ENCODE peak calls at places on chromosome 16, in four cellular contexts. One of them, this sample, is unnamed.

GRCh38 chr16:75591001-75591852 is 25.0 kb downstream of the GABARAPL2 start:
- ATAC-seq in CD8-positive, alpha-beta T cell: no peak
- ATAC-seq in left lung: peak
- ATAC-seq in heart left ventricle: peak
- ATAC-seq in this sample: peak

GRCh38 chr16:87855852-87856715 is 13.2 kb downstream of the SLC7A5 start:
- ATAC-seq in CD8-positive, alpha-beta T cell: no peak
- ATAC-seq in left lung: peak
- ATAC-seq in heart left ventricle: peak
- ATAC-seq in this sample: no peak

GRCh38 chr16:24540575-24541240 is 1.3 kb downstream of the RBBP6 start:
- ATAC-seq in CD8-positive, alpha-beta T cell: no peak
- ATAC-seq in left lung: peak
- ATAC-seq in heart left ventricle: no peak
- ATAC-seq in this sample: no peak

GRCh38 chr16:48958681-48959080 is 323.0 kb downstream of the CBLN1 start:
- ATAC-seq in CD8-positive, alpha-beta T cell: no peak
- ATAC-seq in left lung: no peak
- ATAC-seq in heart left ventricle: peak
- ATAC-seq in this sample: no peak

GRCh38 chr16:5336898-5337297 is 239.3 kb upstream of the EEF2KMT start:
- ATAC-seq in CD8-positive, alpha-beta T cell: no peak
- ATAC-seq in left lung: no peak
- ATAC-seq in heart left ventricle: no peak
- ATAC-seq in this sample: no peak

GRCh38 chr16:82882249-82882648 is 255.5 kb downstream of the CDH13 start:
- ATAC-seq in CD8-positive, alpha-beta T cell: no peak
- ATAC-seq in left lung: no peak
- ATAC-seq in heart left ventricle: peak
- ATAC-seq in this sample: no peak

GRCh38 chr16:74465851-74466685 is 44.8 kb upstream of the CLEC18B start:
- ATAC-seq in CD8-positive, alpha-beta T cell: no peak
- ATAC-seq in left lung: no peak
- ATAC-seq in heart left ventricle: no peak
- ATAC-seq in this sample: no peak

GRCh38 chr16:56332464-56333079 is 92.8 kb downstream of the AMFR start:
- ATAC-seq in CD8-positive, alpha-beta T cell: no peak
- ATAC-seq in left lung: peak
- ATAC-seq in heart left ventricle: peak
- ATAC-seq in this sample: no peak

GRCh38 chr16:30407794-30408534 is 558 bp downstream of the ZNF771 start:
- ATAC-seq in CD8-positive, alpha-beta T cell: no peak
- ATAC-seq in left lung: peak
- ATAC-seq in heart left ventricle: peak
- ATAC-seq in this sample: peak

GRCh38 chr16:49638696-49639629 is 216.9 kb downstream of the ZNF423 start:
- ATAC-seq in CD8-positive, alpha-beta T cell: no peak
- ATAC-seq in left lung: peak
- ATAC-seq in heart left ventricle: peak
- ATAC-seq in this sample: peak

GRCh38 chr16:81539009-81539820 is 94.6 kb downstream of the CMIP start:
- ATAC-seq in CD8-positive, alpha-beta T cell: no peak
- ATAC-seq in left lung: peak
- ATAC-seq in heart left ventricle: no peak
- ATAC-seq in this sample: no peak

GRCh38 chr16:19753815-19754643 is 36.0 kb downstream of the IQCK start:
- ATAC-seq in CD8-positive, alpha-beta T cell: no peak
- ATAC-seq in left lung: peak
- ATAC-seq in heart left ventricle: peak
- ATAC-seq in this sample: no peak

GRCh38 chr16:4344659-4345438 is 6.3 kb downstream of the PAM16 start:
- ATAC-seq in CD8-positive, alpha-beta T cell: no peak
- ATAC-seq in left lung: no peak
- ATAC-seq in heart left ventricle: no peak
- ATAC-seq in this sample: no peak

GRCh38 chr16:83939266-83939856 is 13.7 kb upstream of the OSGIN1 start:
- ATAC-seq in CD8-positive, alpha-beta T cell: no peak
- ATAC-seq in left lung: peak
- ATAC-seq in heart left ventricle: no peak
- ATAC-seq in this sample: no peak

GRCh38 chr16:28610595-28611270 is 889 bp upstream of the SULT1A1 start:
- ATAC-seq in CD8-positive, alpha-beta T cell: no peak
- ATAC-seq in left lung: no peak
- ATAC-seq in heart left ventricle: no peak
- ATAC-seq in this sample: no peak
- H3K4me3 ChIP-seq in CD8-positive, alpha-beta T cell: no peak
- H3K4me3 ChIP-seq in left lung: no peak
- H3K4me3 ChIP-seq in heart left ventricle: no peak
- H3K4me3 ChIP-seq in this sample: no peak

GRCh38 chr16:80526418-80527061 is 14.3 kb upstream of the DYNLRB2 start:
- ATAC-seq in CD8-positive, alpha-beta T cell: peak
- ATAC-seq in left lung: peak
- ATAC-seq in heart left ventricle: no peak
- ATAC-seq in this sample: peak

GRCh38 chr16:80530479-80530878 is 10.3 kb upstream of the DYNLRB2 start:
- ATAC-seq in CD8-positive, alpha-beta T cell: no peak
- ATAC-seq in left lung: no peak
- ATAC-seq in heart left ventricle: no peak
- ATAC-seq in this sample: no peak

GRCh38 chr16:80525420-80525819 is 15.4 kb upstream of the DYNLRB2 start:
- ATAC-seq in CD8-positive, alpha-beta T cell: no peak
- ATAC-seq in left lung: no peak
- ATAC-seq in heart left ventricle: no peak
- ATAC-seq in this sample: no peak

DNA sequence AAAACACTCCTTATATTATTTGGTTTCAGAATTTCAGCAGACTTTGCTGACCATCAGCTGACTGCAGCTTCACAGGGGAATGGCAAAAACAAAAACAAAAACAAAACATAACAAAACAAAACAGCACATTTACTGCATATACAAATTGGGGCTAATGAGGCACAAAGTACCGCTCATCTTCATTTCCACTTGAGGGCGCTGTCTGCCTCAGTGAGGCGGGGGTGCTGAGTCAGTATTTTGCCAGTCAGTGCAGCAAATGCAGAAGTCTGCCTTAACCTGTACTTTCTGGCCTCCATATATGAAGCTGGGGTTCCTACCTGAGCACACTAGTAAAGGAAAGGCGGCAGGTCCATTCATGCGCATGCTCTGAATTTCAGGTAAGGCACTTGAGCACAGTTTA is 13.5 kb upstream of the DYNLRB2 start:
- ATAC-seq in CD8-positive, alpha-beta T cell: peak
- ATAC-seq in left lung: peak
- ATAC-seq in heart left ventricle: no peak
- ATAC-seq in this sample: no peak
- TF ChIP-seq CTCF in CD8-positive, alpha-beta T cell: peak
- TF ChIP-seq CTCF in left lung: peak
- TF ChIP-seq CTCF in heart left ventricle: peak
- TF ChIP-seq CTCF in this sample: no peak

DNA sequence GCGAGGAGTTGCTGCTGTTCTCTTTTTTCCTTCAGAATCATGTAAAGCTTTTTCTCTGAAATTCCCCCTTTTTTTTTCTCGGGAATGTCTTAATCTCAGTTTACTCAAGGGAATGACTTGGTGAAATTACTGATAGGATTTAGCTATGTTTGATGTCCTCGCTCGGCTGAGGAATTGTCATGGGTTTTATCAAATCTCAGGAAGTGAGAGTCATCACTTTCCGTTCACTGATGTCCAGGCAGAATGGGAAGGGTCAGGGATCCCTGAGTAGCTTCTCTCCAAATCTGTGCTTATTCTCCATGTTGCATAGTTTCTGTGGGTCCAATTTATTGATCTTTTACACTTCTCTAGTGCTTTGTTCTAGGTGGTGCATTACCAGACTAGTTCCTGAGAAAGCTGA is 6.3 kb downstream of the IGSF6 start:
- ATAC-seq in CD8-positive, alpha-beta T cell: no peak
- ATAC-seq in left lung: no peak
- ATAC-seq in heart left ventricle: no peak
- ATAC-seq in this sample: no peak
- H3K4me3 ChIP-seq in CD8-positive, alpha-beta T cell: peak
- H3K4me3 ChIP-seq in left lung: peak
- H3K4me3 ChIP-seq in heart left ventricle: peak
- H3K4me3 ChIP-seq in this sample: no peak

DNA sequence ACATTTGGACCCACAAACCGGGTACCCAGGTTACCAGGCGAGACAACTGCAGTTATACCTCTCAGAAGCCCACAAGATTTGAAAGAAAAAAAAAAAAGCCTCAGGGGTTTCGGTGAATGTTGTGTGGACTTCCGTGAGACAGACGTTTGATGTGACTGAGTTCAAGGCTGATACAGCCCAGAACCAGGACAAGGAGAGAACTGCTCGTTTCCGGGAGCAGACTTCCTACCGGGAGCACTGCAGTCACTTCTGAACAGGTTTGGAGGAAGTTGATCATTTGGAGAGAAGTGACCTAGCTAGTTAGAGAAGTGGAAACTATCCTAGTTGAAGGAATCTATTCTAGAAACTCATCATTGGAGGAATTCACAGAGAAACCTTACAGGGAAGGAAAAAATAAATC is 847 bp downstream of the CKLF start:
- ATAC-seq in CD8-positive, alpha-beta T cell: no peak
- ATAC-seq in left lung: peak
- ATAC-seq in heart left ventricle: no peak
- ATAC-seq in this sample: no peak
- TF ChIP-seq CTCF in CD8-positive, alpha-beta T cell: no peak
- TF ChIP-seq CTCF in left lung: no peak
- TF ChIP-seq CTCF in heart left ventricle: no peak
- TF ChIP-seq CTCF in this sample: no peak

GRCh38 chr16:62038225-62038624 is 2.0 kb upstream of the CDH8 start:
- ATAC-seq in CD8-positive, alpha-beta T cell: no peak
- ATAC-seq in left lung: no peak
- ATAC-seq in heart left ventricle: no peak
- ATAC-seq in this sample: no peak

GRCh38 chr16:62036101-62036806 is at the start of gene CDH8:
- ATAC-seq in CD8-positive, alpha-beta T cell: no peak
- ATAC-seq in left lung: peak
- ATAC-seq in heart left ventricle: peak
- ATAC-seq in this sample: no peak

GRCh38 chr16:62035115-62036092 is 834 bp downstream of the CDH8 start:
- ATAC-seq in CD8-positive, alpha-beta T cell: no peak
- ATAC-seq in left lung: peak
- ATAC-seq in heart left ventricle: peak
- ATAC-seq in this sample: peak

GRCh38 chr16:62038646-62039045 is 2.4 kb upstream of the CDH8 start:
- ATAC-seq in CD8-positive, alpha-beta T cell: no peak
- ATAC-seq in left lung: no peak
- ATAC-seq in heart left ventricle: no peak
- ATAC-seq in this sample: no peak

DNA sequence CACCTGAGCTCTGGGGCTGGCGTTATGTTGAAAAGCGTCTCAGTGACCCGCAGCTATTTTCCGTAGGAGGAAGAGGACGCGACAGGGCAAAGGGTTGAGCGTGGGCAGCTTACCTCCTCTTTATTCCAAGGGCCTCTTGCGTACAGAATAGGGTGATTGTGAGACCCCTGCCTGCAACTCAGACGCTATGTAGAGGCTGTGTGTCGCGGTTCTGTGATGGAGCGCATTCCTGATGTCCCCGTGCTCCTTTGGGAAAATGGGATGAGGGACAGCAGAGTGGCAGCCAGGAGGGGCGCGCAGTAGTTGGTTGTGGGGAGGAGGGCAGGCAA is 533 bp upstream of the CDH8 start:
- ATAC-seq in CD8-positive, alpha-beta T cell: no peak
- ATAC-seq in left lung: no peak
- ATAC-seq in heart left ventricle: no peak
- ATAC-seq in this sample: no peak
- H3K4me3 ChIP-seq in CD8-positive, alpha-beta T cell: no peak
- H3K4me3 ChIP-seq in left lung: no peak
- H3K4me3 ChIP-seq in heart left ventricle: no peak
- H3K4me3 ChIP-seq in this sample: no peak

DNA sequence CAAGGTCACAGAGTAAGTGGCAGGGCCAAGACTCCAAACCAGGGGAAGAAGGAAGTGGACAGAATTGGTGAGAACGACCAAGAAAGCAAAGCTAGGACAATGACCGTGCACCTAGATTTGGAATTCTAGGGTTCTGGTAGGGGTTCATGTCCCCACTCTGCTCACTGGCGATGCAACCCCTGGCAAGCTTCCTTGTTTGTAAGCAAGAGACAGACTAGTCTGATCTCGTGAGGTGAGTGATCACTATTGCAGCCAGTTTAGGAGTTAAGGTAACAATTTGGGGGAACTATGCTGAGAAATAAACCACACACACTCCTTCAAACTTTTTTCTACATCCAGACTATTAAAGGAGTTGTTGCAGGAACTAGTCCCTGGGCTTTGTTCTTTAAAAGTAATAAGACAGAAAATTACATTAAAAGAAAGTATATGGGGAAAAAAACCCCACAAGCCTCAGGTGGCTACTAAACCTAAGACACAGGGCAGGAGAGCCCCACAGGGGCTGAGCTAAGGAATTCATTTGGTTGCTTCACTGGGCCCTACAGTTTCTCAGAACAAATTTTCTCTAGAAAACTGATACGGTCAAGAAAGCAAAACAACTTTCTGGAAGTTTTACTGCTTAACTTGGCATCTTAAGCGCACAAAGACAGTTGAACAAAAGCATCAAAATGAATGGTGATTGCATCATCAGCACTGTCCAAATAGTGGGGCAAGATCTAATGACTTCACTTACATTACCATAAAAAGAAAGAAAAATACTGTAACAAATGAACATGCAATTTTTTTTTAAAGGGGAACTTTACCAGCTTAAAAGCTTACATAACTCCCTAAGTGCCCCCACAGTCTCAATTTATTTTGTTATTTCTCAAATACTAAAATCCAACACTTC is 47.8 kb downstream of the XPO6 start:
- ATAC-seq in CD8-positive, alpha-beta T cell: no peak
- ATAC-seq in left lung: peak
- ATAC-seq in heart left ventricle: peak
- ATAC-seq in this sample: peak
- TF ChIP-seq CTCF in CD8-positive, alpha-beta T cell: no peak
- TF ChIP-seq CTCF in left lung: no peak
- TF ChIP-seq CTCF in heart left ventricle: no peak
- TF ChIP-seq CTCF in this sample: no peak